ENCODE peak calls at places on chromosomes 13 and 19, in nine cellular contexts. One of them, this sample, is unnamed.

GRCh38 chr19:21462540-21462939 is 42.9 kb upstream of the ZNF429 start:
- DNase-seq in effector memory CD8-positive, alpha-beta T cell: no peak
- DNase-seq in naive thymus-derived CD8-positive, alpha-beta T cell: no peak
- DNase-seq in C1 segment of cervical spinal cord: no peak
- DNase-seq in fibroblast of villous mesenchyme: no peak
- DNase-seq in tibial artery: no peak
- DNase-seq in COR-L47: no peak
- DNase-seq in HT1080: no peak
- DNase-seq in neuronal stem cell: no peak
- DNase-seq in this sample: no peak

GRCh38 chr13:46168341-46168740 is 13.6 kb downstream of the LCP1 start:
- DNase-seq in effector memory CD8-positive, alpha-beta T cell: no peak
- DNase-seq in naive thymus-derived CD8-positive, alpha-beta T cell: no peak
- DNase-seq in C1 segment of cervical spinal cord: no peak
- DNase-seq in fibroblast of villous mesenchyme: peak
- DNase-seq in tibial artery: peak
- DNase-seq in COR-L47: no peak
- DNase-seq in HT1080: no peak
- DNase-seq in neuronal stem cell: no peak
- DNase-seq in this sample: peak

GRCh38 chr13:50690020-50690419 is 153.5 kb downstream of the DLEU7 start:
- DNase-seq in effector memory CD8-positive, alpha-beta T cell: no peak
- DNase-seq in naive thymus-derived CD8-positive, alpha-beta T cell: no peak
- DNase-seq in C1 segment of cervical spinal cord: no peak
- DNase-seq in fibroblast of villous mesenchyme: no peak
- DNase-seq in tibial artery: no peak
- DNase-seq in COR-L47: no peak
- DNase-seq in HT1080: no peak
- DNase-seq in neuronal stem cell: no peak
- DNase-seq in this sample: no peak

GRCh38 chr13:46580362-46580839 is 27.4 kb downstream of the LRCH1 start:
- DNase-seq in effector memory CD8-positive, alpha-beta T cell: no peak
- DNase-seq in naive thymus-derived CD8-positive, alpha-beta T cell: no peak
- DNase-seq in C1 segment of cervical spinal cord: no peak
- DNase-seq in fibroblast of villous mesenchyme: no peak
- DNase-seq in tibial artery: no peak
- DNase-seq in COR-L47: no peak
- DNase-seq in HT1080: no peak
- DNase-seq in neuronal stem cell: no peak
- DNase-seq in this sample: no peak

GRCh38 chr19:49442354-49442753 is 1.0 kb upstream of the SLC17A7 start:
- DNase-seq in effector memory CD8-positive, alpha-beta T cell: no peak
- DNase-seq in naive thymus-derived CD8-positive, alpha-beta T cell: no peak
- DNase-seq in C1 segment of cervical spinal cord: peak
- DNase-seq in fibroblast of villous mesenchyme: no peak
- DNase-seq in tibial artery: peak
- DNase-seq in COR-L47: no peak
- DNase-seq in HT1080: no peak
- DNase-seq in neuronal stem cell: no peak
- DNase-seq in this sample: no peak

GRCh38 chr19:8208710-8209110 is 460 bp upstream of the CERS4 start:
- DNase-seq in effector memory CD8-positive, alpha-beta T cell: peak
- DNase-seq in naive thymus-derived CD8-positive, alpha-beta T cell: no peak
- DNase-seq in C1 segment of cervical spinal cord: peak
- DNase-seq in fibroblast of villous mesenchyme: no peak
- DNase-seq in tibial artery: peak
- DNase-seq in COR-L47: no peak
- DNase-seq in HT1080: no peak
- DNase-seq in neuronal stem cell: peak
- DNase-seq in this sample: no peak

GRCh38 chr13:28161370-28161769 is 23.0 kb downstream of the PAN3 start:
- DNase-seq in effector memory CD8-positive, alpha-beta T cell: no peak
- DNase-seq in naive thymus-derived CD8-positive, alpha-beta T cell: no peak
- DNase-seq in C1 segment of cervical spinal cord: no peak
- DNase-seq in fibroblast of villous mesenchyme: peak
- DNase-seq in tibial artery: no peak
- DNase-seq in COR-L47: no peak
- DNase-seq in HT1080: peak
- DNase-seq in neuronal stem cell: no peak
- DNase-seq in this sample: peak

GRCh38 chr19:51098366-51099069 is 9.7 kb downstream of the CTU1 start:
- DNase-seq in effector memory CD8-positive, alpha-beta T cell: no peak
- DNase-seq in naive thymus-derived CD8-positive, alpha-beta T cell: peak
- DNase-seq in C1 segment of cervical spinal cord: no peak
- DNase-seq in fibroblast of villous mesenchyme: no peak
- DNase-seq in tibial artery: no peak
- DNase-seq in COR-L47: no peak
- DNase-seq in HT1080: no peak
- DNase-seq in neuronal stem cell: no peak
- DNase-seq in this sample: no peak

GRCh38 chr13:111187879-111188643 is 73.0 kb downstream of the ARHGEF7 start:
- DNase-seq in effector memory CD8-positive, alpha-beta T cell: no peak
- DNase-seq in naive thymus-derived CD8-positive, alpha-beta T cell: no peak
- DNase-seq in C1 segment of cervical spinal cord: peak
- DNase-seq in fibroblast of villous mesenchyme: peak
- DNase-seq in tibial artery: no peak
- DNase-seq in COR-L47: no peak
- DNase-seq in HT1080: peak
- DNase-seq in neuronal stem cell: no peak
- DNase-seq in this sample: no peak

GRCh38 chr19:48413879-48414623 is 20.6 kb downstream of the GRIN2D start:
- DNase-seq in effector memory CD8-positive, alpha-beta T cell: no peak
- DNase-seq in naive thymus-derived CD8-positive, alpha-beta T cell: no peak
- DNase-seq in C1 segment of cervical spinal cord: no peak
- DNase-seq in fibroblast of villous mesenchyme: no peak
- DNase-seq in tibial artery: no peak
- DNase-seq in COR-L47: no peak
- DNase-seq in HT1080: peak
- DNase-seq in neuronal stem cell: no peak
- DNase-seq in this sample: peak

GRCh38 chr13:22278336-22278929 is 607.6 kb downstream of the FGF9 start:
- DNase-seq in effector memory CD8-positive, alpha-beta T cell: peak
- DNase-seq in naive thymus-derived CD8-positive, alpha-beta T cell: peak
- DNase-seq in C1 segment of cervical spinal cord: peak
- DNase-seq in fibroblast of villous mesenchyme: peak
- DNase-seq in tibial artery: peak
- DNase-seq in COR-L47: peak
- DNase-seq in HT1080: peak
- DNase-seq in neuronal stem cell: peak
- DNase-seq in this sample: no peak

GRCh38 chr19:53942001-53942786 is 20.5 kb upstream of the CACNG8 start:
- DNase-seq in effector memory CD8-positive, alpha-beta T cell: no peak
- DNase-seq in naive thymus-derived CD8-positive, alpha-beta T cell: no peak
- DNase-seq in C1 segment of cervical spinal cord: no peak
- DNase-seq in fibroblast of villous mesenchyme: peak
- DNase-seq in tibial artery: no peak
- DNase-seq in COR-L47: no peak
- DNase-seq in HT1080: no peak
- DNase-seq in neuronal stem cell: peak
- DNase-seq in this sample: no peak

GRCh38 chr13:99501952-99502310 is 659 bp downstream of the TM9SF2 start:
- DNase-seq in effector memory CD8-positive, alpha-beta T cell: no peak
- DNase-seq in naive thymus-derived CD8-positive, alpha-beta T cell: no peak
- DNase-seq in C1 segment of cervical spinal cord: no peak
- DNase-seq in fibroblast of villous mesenchyme: peak
- DNase-seq in tibial artery: no peak
- DNase-seq in COR-L47: no peak
- DNase-seq in HT1080: no peak
- DNase-seq in neuronal stem cell: no peak
- DNase-seq in this sample: peak

GRCh38 chr13:38657191-38657590 is 29.7 kb upstream of the FREM2 start:
- DNase-seq in effector memory CD8-positive, alpha-beta T cell: no peak
- DNase-seq in naive thymus-derived CD8-positive, alpha-beta T cell: no peak
- DNase-seq in C1 segment of cervical spinal cord: no peak
- DNase-seq in fibroblast of villous mesenchyme: no peak
- DNase-seq in tibial artery: no peak
- DNase-seq in COR-L47: no peak
- DNase-seq in HT1080: peak
- DNase-seq in neuronal stem cell: no peak
- DNase-seq in this sample: peak

GRCh38 chr19:16654151-16654550 is 5.8 kb downstream of the SMIM7 start:
- DNase-seq in effector memory CD8-positive, alpha-beta T cell: no peak
- DNase-seq in naive thymus-derived CD8-positive, alpha-beta T cell: no peak
- DNase-seq in C1 segment of cervical spinal cord: no peak
- DNase-seq in fibroblast of villous mesenchyme: no peak
- DNase-seq in tibial artery: no peak
- DNase-seq in COR-L47: no peak
- DNase-seq in HT1080: peak
- DNase-seq in neuronal stem cell: no peak
- DNase-seq in this sample: no peak

GRCh38 chr13:100954430-100955361 is 280.1 kb upstream of the TMTC4 start:
- DNase-seq in effector memory CD8-positive, alpha-beta T cell: no peak
- DNase-seq in naive thymus-derived CD8-positive, alpha-beta T cell: no peak
- DNase-seq in C1 segment of cervical spinal cord: no peak
- DNase-seq in fibroblast of villous mesenchyme: no peak
- DNase-seq in tibial artery: no peak
- DNase-seq in COR-L47: peak
- DNase-seq in HT1080: peak
- DNase-seq in neuronal stem cell: no peak
- DNase-seq in this sample: no peak

GRCh38 chr19:7426986-7427385 is 61.8 kb downstream of the PEX11G start:
- DNase-seq in effector memory CD8-positive, alpha-beta T cell: no peak
- DNase-seq in naive thymus-derived CD8-positive, alpha-beta T cell: no peak
- DNase-seq in C1 segment of cervical spinal cord: no peak
- DNase-seq in fibroblast of villous mesenchyme: no peak
- DNase-seq in tibial artery: no peak
- DNase-seq in COR-L47: no peak
- DNase-seq in HT1080: no peak
- DNase-seq in neuronal stem cell: no peak
- DNase-seq in this sample: no peak

GRCh38 chr19:1402411-1403070 is 1.2 kb upstream of the GAMT start:
- DNase-seq in effector memory CD8-positive, alpha-beta T cell: no peak
- DNase-seq in naive thymus-derived CD8-positive, alpha-beta T cell: no peak
- DNase-seq in C1 segment of cervical spinal cord: no peak
- DNase-seq in fibroblast of villous mesenchyme: no peak
- DNase-seq in tibial artery: no peak
- DNase-seq in COR-L47: no peak
- DNase-seq in HT1080: no peak
- DNase-seq in neuronal stem cell: no peak
- DNase-seq in this sample: no peak

GRCh38 chr13:28530729-28531194 is 35.8 kb upstream of the FLT1 start:
- DNase-seq in effector memory CD8-positive, alpha-beta T cell: no peak
- DNase-seq in naive thymus-derived CD8-positive, alpha-beta T cell: peak
- DNase-seq in C1 segment of cervical spinal cord: peak
- DNase-seq in fibroblast of villous mesenchyme: no peak
- DNase-seq in tibial artery: no peak
- DNase-seq in COR-L47: no peak
- DNase-seq in HT1080: peak
- DNase-seq in neuronal stem cell: no peak
- DNase-seq in this sample: no peak

GRCh38 chr19:615619-616018 is 17.7 kb downstream of the POLRMT start:
- DNase-seq in effector memory CD8-positive, alpha-beta T cell: no peak
- DNase-seq in naive thymus-derived CD8-positive, alpha-beta T cell: no peak
- DNase-seq in C1 segment of cervical spinal cord: no peak
- DNase-seq in fibroblast of villous mesenchyme: no peak
- DNase-seq in tibial artery: no peak
- DNase-seq in COR-L47: no peak
- DNase-seq in HT1080: no peak
- DNase-seq in neuronal stem cell: no peak
- DNase-seq in this sample: no peak